ENCODE peak calls at places on chromosome 18, in nine cellular contexts. I is neural crest cell; C is mesenchymal stem cell; P is Ammon's horn; E is activated CD8-positive, alpha-beta memory T cell treated with anti-CD3 and anti-CD28 coated beads for 1 hour; Q is activated gamma-delta T cell treated with Interleukin-2 at 50 U/mL for 16 hours; S is memory B cell; T is activated T-helper 1 cell treated with Interleukin-2 at 50 U/mL for 16 hours; D is mammary epithelial cell. A is an unnamed sample.

GRCh38 chr18:77144451-77145118 is 12.0 kb upstream of the MBP start:
- DNase-seq in I (no peak), D (no peak), S (no peak), T (no peak), P (no peak), C (peak; percentile 7), E (no peak), Q (no peak), A (no peak)

GRCh38 chr18:27948981-27949380 is 227.9 kb downstream of the CDH2 start:
- DNase-seq in D (no peak), Q (no peak), S (no peak), T (no peak), E (no peak), C (no peak), I (no peak), P (no peak), A (no peak)

GRCh38 chr18:13222371-13223281 is 4.1 kb downstream of the LDLRAD4 start:
- DNase-seq in P (peak; percentile 67), S (no peak), I (no peak), T (no peak), E (no peak), C (peak; percentile 33), D (no peak), Q (no peak), A (no peak)

GRCh38 chr18:3898866-3899613 is 449.1 kb downstream of the TGIF1 start:
- DNase-seq in D (no peak), I (no peak), S (no peak), T (no peak), C (no peak), P (no peak), Q (no peak), E (no peak), A (no peak)

GRCh38 chr18:24200899-24201298 is 62.0 kb downstream of the CABYR start:
- DNase-seq in T (no peak), S (no peak), I (no peak), P (peak; percentile 83), D (no peak), E (no peak), Q (no peak), C (no peak), A (no peak)

GRCh38 chr18:30639361-30639760 is 403.2 kb downstream of the DSC3 start:
- DNase-seq in P (no peak), Q (no peak), T (no peak), I (no peak), S (no peak), D (no peak), C (no peak), E (no peak), A (no peak)

GRCh38 chr18:63298393-63299015 is 21.1 kb downstream of the BCL2 start:
- DNase-seq in P (no peak), T (no peak), S (no peak), I (no peak), D (no peak), E (no peak), Q (peak; percentile 26), C (no peak), A (no peak)

GRCh38 chr18:58532298-58532697 is 96.6 kb downstream of the ALPK2 start:
- DNase-seq in S (no peak), T (no peak), D (no peak), E (no peak), C (no peak), Q (no peak), P (no peak), I (no peak), A (no peak)

GRCh38 chr18:76479351-76480238 is 15.4 kb downstream of the ZNF516 start:
- DNase-seq in P (no peak), Q (no peak), D (no peak), E (no peak), S (no peak), T (no peak), I (no peak), C (no peak), A (no peak)

GRCh38 chr18:48875942-48876511 is 74.7 kb downstream of the SMAD7 start:
- DNase-seq in D (no peak), P (no peak), E (no peak), C (peak; percentile 46), I (no peak), S (no peak), Q (no peak), T (no peak), A (no peak)

GRCh38 chr18:68623342-68623741 is 91.6 kb downstream of the TMX3 start:
- DNase-seq in T (no peak), S (no peak), D (peak; percentile 45), P (peak; percentile 82), E (no peak), C (peak; percentile 76), I (peak; percentile 55), Q (no peak), A (no peak)

GRCh38 chr18:69974365-69974764 is 26.7 kb upstream of the CD226 start:
- DNase-seq in C (peak; percentile 39), T (no peak), S (no peak), D (peak; percentile 51), Q (no peak), E (no peak), I (no peak), P (no peak), A (no peak)

GRCh38 chr18:27142891-27143290 is 42.2 kb downstream of the CHST9 start:
- DNase-seq in C (no peak), I (no peak), E (no peak), T (no peak), Q (no peak), P (no peak), S (no peak), D (no peak), A (no peak)

GRCh38 chr18:54702687-54703086 is 111.6 kb downstream of the DYNAP start:
- DNase-seq in I (no peak), S (no peak), Q (no peak), D (no peak), P (no peak), E (no peak), T (no peak), C (no peak), A (no peak)

GRCh38 chr18:44840053-44840826 is 159.6 kb downstream of the SETBP1 start:
- DNase-seq in D (no peak), P (no peak), E (no peak), C (no peak), S (no peak), Q (no peak), I (no peak), T (no peak), A (no peak)

GRCh38 chr18:35076556-35076955 is 35.3 kb downstream of the MAPRE2 start:
- DNase-seq in E (no peak), I (no peak), S (no peak), Q (no peak), P (no peak), T (no peak), D (peak; percentile 46), C (peak; percentile 71), A (no peak)

GRCh38 chr18:35474884-35475283 is 22.9 kb downstream of the INO80C start:
- DNase-seq in C (no peak), I (no peak), E (no peak), D (no peak), P (no peak), T (no peak), Q (no peak), S (no peak), A (no peak)

GRCh38 chr18:78587096-78587495 is 392.5 kb upstream of the SALL3 start:
- DNase-seq in P (peak; percentile 25), Q (no peak), C (no peak), E (no peak), S (no peak), D (no peak), T (no peak), I (no peak), A (no peak)

GRCh38 chr18:8952796-8953760 is 149.4 kb upstream of the NDUFV2 start:
- DNase-seq in D (peak; percentile 27), Q (no peak), I (no peak), P (peak; percentile 39), E (no peak), S (no peak), T (no peak), C (peak; percentile 73), A (no peak)

GRCh38 chr18:79552696-79553095 is 126.9 kb upstream of the CTDP1 start:
- DNase-seq in C (no peak), E (no peak), I (no peak), S (no peak), P (no peak), Q (no peak), T (no peak), D (no peak), A (no peak)

GRCh38 chr18:12159446-12159845 is 65.8 kb downstream of the ANKRD62 start:
- DNase-seq in T (no peak), C (peak; percentile 14), D (peak; percentile 87), S (no peak), I (no peak), Q (no peak), P (no peak), E (no peak), A (no peak)

GRCh38 chr18:41576643-41577042 is 378.4 kb upstream of the PIK3C3 start:
- DNase-seq in E (no peak), S (no peak), P (no peak), D (no peak), C (no peak), Q (no peak), I (no peak), T (no peak), A (no peak)

GRCh38 chr18:51751901-51752300 is 554.4 kb upstream of the MEX3C start:
- DNase-seq in Q (no peak), I (no peak), E (no peak), C (no peak), P (peak; percentile 5), D (peak; percentile 43), S (no peak), T (no peak), A (no peak)